ENCODE peak calls at places on chromosomes 1 and 21, in six cellular contexts. One of them, this sample, is unnamed. For H3K4me1, the result is how much of the 10 kb centered on the place peaks cover.

GRCh38 chr1:101474039-101474665 is 237.3 kb downstream of the S1PR1 start:
- DNase-seq in breast epithelium: no peak
- DNase-seq in stomach: no peak
- DNase-seq in prostate gland: no peak
- DNase-seq in A549: peak
- DNase-seq in sigmoid colon: no peak
- DNase-seq in this sample: no peak

GRCh38 chr1:99869304-99869703 is 19.1 kb downstream of the AGL start:
- DNase-seq in sigmoid colon: no peak
- DNase-seq in breast epithelium: no peak
- DNase-seq in A549: no peak
- DNase-seq in stomach: no peak
- DNase-seq in prostate gland: no peak
- DNase-seq in this sample: no peak

GRCh38 chr1:173536254-173536653 is 59.1 kb downstream of the PRDX6 start:
- DNase-seq in sigmoid colon: no peak
- DNase-seq in breast epithelium: no peak
- DNase-seq in prostate gland: no peak
- DNase-seq in A549: no peak
- DNase-seq in stomach: no peak
- DNase-seq in this sample: no peak

GRCh38 chr1:89089962-89090361 is 25.0 kb upstream of the GBP1 start:
- DNase-seq in A549: no peak
- DNase-seq in stomach: no peak
- DNase-seq in sigmoid colon: no peak
- DNase-seq in breast epithelium: no peak
- DNase-seq in prostate gland: no peak
- DNase-seq in this sample: no peak

GRCh38 chr1:236416165-236416564 is 22.1 kb downstream of the EDARADD start:
- DNase-seq in sigmoid colon: no peak
- DNase-seq in A549: no peak
- DNase-seq in prostate gland: no peak
- DNase-seq in stomach: no peak
- DNase-seq in breast epithelium: no peak
- DNase-seq in this sample: peak

GRCh38 chr1:156619582-156619955 is 354 bp downstream of the HAPLN2 start:
- DNase-seq in prostate gland: no peak
- DNase-seq in breast epithelium: no peak
- DNase-seq in sigmoid colon: no peak
- DNase-seq in A549: no peak
- DNase-seq in stomach: no peak
- DNase-seq in this sample: no peak

GRCh38 chr21:34336756-34337391 is 26.9 kb upstream of the KCNE2 start:
- DNase-seq in breast epithelium: no peak
- DNase-seq in stomach: peak
- DNase-seq in sigmoid colon: no peak
- DNase-seq in prostate gland: no peak
- DNase-seq in A549: no peak
- DNase-seq in this sample: no peak

GRCh38 chr1:41464886-41465285 is 19.6 kb downstream of the EDN2 start:
- DNase-seq in A549: no peak
- DNase-seq in sigmoid colon: no peak
- DNase-seq in breast epithelium: no peak
- DNase-seq in stomach: no peak
- DNase-seq in prostate gland: no peak
- DNase-seq in this sample: no peak

GRCh38 chr1:48572632-48573258 is 100.7 kb upstream of the SPATA6 start:
- DNase-seq in A549: peak
- DNase-seq in stomach: peak
- DNase-seq in breast epithelium: no peak
- DNase-seq in sigmoid colon: no peak
- DNase-seq in prostate gland: no peak
- DNase-seq in this sample: peak

GRCh38 chr1:164803366-164803765 is 244.4 kb downstream of the PBX1 start:
- DNase-seq in stomach: no peak
- DNase-seq in A549: no peak
- DNase-seq in sigmoid colon: no peak
- DNase-seq in prostate gland: no peak
- DNase-seq in breast epithelium: no peak
- DNase-seq in this sample: no peak

GRCh38 chr1:146036241-146036989 is 14.9 kb upstream of the HJV start:
- DNase-seq in breast epithelium: no peak
- DNase-seq in prostate gland: no peak
- DNase-seq in stomach: no peak
- DNase-seq in sigmoid colon: no peak
- DNase-seq in A549: no peak
- DNase-seq in this sample: no peak

GRCh38 chr1:15282038-15282437 is 35.0 kb downstream of the FHAD1 start:
- DNase-seq in stomach: no peak
- DNase-seq in breast epithelium: no peak
- DNase-seq in prostate gland: no peak
- DNase-seq in sigmoid colon: no peak
- DNase-seq in A549: no peak
- DNase-seq in this sample: no peak

GRCh38 chr1:156281281-156282142 is 1.1 kb downstream of the SMG5 start:
- DNase-seq in sigmoid colon: no peak
- DNase-seq in A549: no peak
- DNase-seq in stomach: no peak
- DNase-seq in breast epithelium: no peak
- DNase-seq in prostate gland: no peak
- DNase-seq in this sample: no peak

GRCh38 chr21:36747114-36747814 is 48.3 kb downstream of the SIM2 start:
- DNase-seq in A549: no peak
- DNase-seq in prostate gland: no peak
- DNase-seq in stomach: no peak
- DNase-seq in breast epithelium: no peak
- DNase-seq in sigmoid colon: no peak
- DNase-seq in this sample: no peak

GRCh38 chr21:34598931-34599400 is 15.9 kb downstream of the RCAN1 start:
- DNase-seq in A549: no peak
- DNase-seq in prostate gland: no peak
- DNase-seq in sigmoid colon: no peak
- DNase-seq in breast epithelium: no peak
- DNase-seq in stomach: no peak
- DNase-seq in this sample: no peak

GRCh38 chr1:230127105-230128054 is 60.3 kb downstream of the GALNT2 start:
- DNase-seq in prostate gland: no peak
- DNase-seq in breast epithelium: no peak
- DNase-seq in stomach: no peak
- DNase-seq in sigmoid colon: no peak
- DNase-seq in A549: no peak
- DNase-seq in this sample: no peak

GRCh38 chr21:14533555-14534400 is 12.3 kb downstream of the SAMSN1 start:
- DNase-seq in stomach: no peak
- DNase-seq in A549: peak
- DNase-seq in sigmoid colon: no peak
- DNase-seq in prostate gland: no peak
- DNase-seq in breast epithelium: no peak
- DNase-seq in this sample: no peak

GRCh38 chr1:67476006-67476482 is 45.8 kb upstream of the SERBP1 start:
- DNase-seq in sigmoid colon: no peak
- DNase-seq in A549: no peak
- DNase-seq in breast epithelium: no peak
- DNase-seq in prostate gland: no peak
- DNase-seq in stomach: no peak
- DNase-seq in this sample: no peak

GRCh38 chr21:43370091-43370658 is 56.8 kb downstream of the SIK1 start:
- DNase-seq in breast epithelium: no peak
- DNase-seq in A549: no peak
- DNase-seq in sigmoid colon: no peak
- DNase-seq in stomach: no peak
- DNase-seq in prostate gland: no peak
- DNase-seq in this sample: no peak

GRCh38 chr1:196607940-196608339 is 300 bp downstream of the KCNT2 start:
- DNase-seq in A549: no peak
- DNase-seq in breast epithelium: no peak
- DNase-seq in stomach: no peak
- DNase-seq in sigmoid colon: no peak
- DNase-seq in prostate gland: no peak
- DNase-seq in this sample: no peak

GRCh38 chr1:226702318-226702956 is 36.6 kb downstream of the ITPKB start:
- DNase-seq in breast epithelium: no peak
- DNase-seq in stomach: no peak
- DNase-seq in prostate gland: peak
- DNase-seq in sigmoid colon: peak
- DNase-seq in A549: no peak
- DNase-seq in this sample: no peak

GRCh38 chr1:16438516-16438915 is 1.3 kb upstream of the SPATA21 start:
- DNase-seq in A549: no peak
- DNase-seq in breast epithelium: no peak
- DNase-seq in sigmoid colon: no peak
- DNase-seq in prostate gland: no peak
- DNase-seq in stomach: no peak
- DNase-seq in this sample: no peak

GRCh38 chr1:16441312-16441641 is 753 bp downstream of the NECAP2 start:
- DNase-seq in stomach: no peak
- DNase-seq in A549: no peak
- DNase-seq in breast epithelium: no peak
- DNase-seq in prostate gland: no peak
- DNase-seq in sigmoid colon: no peak
- DNase-seq in this sample: no peak

GRCh38 chr1:16442273-16442672 is 1.7 kb downstream of the NECAP2 start:
- DNase-seq in stomach: no peak
- DNase-seq in sigmoid colon: no peak
- DNase-seq in breast epithelium: no peak
- DNase-seq in prostate gland: no peak
- DNase-seq in A549: no peak
- DNase-seq in this sample: no peak

GRCh38 chr1:16440150-16440479 is 409 bp upstream of the NECAP2 start:
- DNase-seq in stomach: no peak
- DNase-seq in A549: no peak
- DNase-seq in sigmoid colon: no peak
- DNase-seq in breast epithelium: no peak
- DNase-seq in prostate gland: peak
- DNase-seq in this sample: no peak

GRCh38 chr1:16440480-16441311 is at the start of gene NECAP2:
- DNase-seq in prostate gland: peak
- DNase-seq in breast epithelium: peak
- DNase-seq in A549: peak
- DNase-seq in stomach: peak
- DNase-seq in sigmoid colon: peak
- DNase-seq in this sample: peak
- TF ChIP-seq POLR2A in prostate gland: peak
- TF ChIP-seq POLR2A in breast epithelium: no peak
- TF ChIP-seq POLR2A in A549: peak
- TF ChIP-seq POLR2A in stomach: no peak
- TF ChIP-seq POLR2A in sigmoid colon: peak
- TF ChIP-seq POLR2A in this sample: peak

GRCh38 chr1:207861442-207862177 is 49.3 kb downstream of the CD34 start:
- DNase-seq in sigmoid colon: no peak
- DNase-seq in breast epithelium: no peak
- DNase-seq in A549: no peak
- DNase-seq in prostate gland: no peak
- DNase-seq in stomach: no peak
- DNase-seq in this sample: no peak
- H3K4me1 ChIP-seq in sigmoid colon: half or more
- H3K4me1 ChIP-seq in breast epithelium: under half
- H3K4me1 ChIP-seq in A549: under half
- H3K4me1 ChIP-seq in prostate gland: under half
- H3K4me1 ChIP-seq in stomach: half or more
- H3K4me1 ChIP-seq in this sample: under half

DNA sequence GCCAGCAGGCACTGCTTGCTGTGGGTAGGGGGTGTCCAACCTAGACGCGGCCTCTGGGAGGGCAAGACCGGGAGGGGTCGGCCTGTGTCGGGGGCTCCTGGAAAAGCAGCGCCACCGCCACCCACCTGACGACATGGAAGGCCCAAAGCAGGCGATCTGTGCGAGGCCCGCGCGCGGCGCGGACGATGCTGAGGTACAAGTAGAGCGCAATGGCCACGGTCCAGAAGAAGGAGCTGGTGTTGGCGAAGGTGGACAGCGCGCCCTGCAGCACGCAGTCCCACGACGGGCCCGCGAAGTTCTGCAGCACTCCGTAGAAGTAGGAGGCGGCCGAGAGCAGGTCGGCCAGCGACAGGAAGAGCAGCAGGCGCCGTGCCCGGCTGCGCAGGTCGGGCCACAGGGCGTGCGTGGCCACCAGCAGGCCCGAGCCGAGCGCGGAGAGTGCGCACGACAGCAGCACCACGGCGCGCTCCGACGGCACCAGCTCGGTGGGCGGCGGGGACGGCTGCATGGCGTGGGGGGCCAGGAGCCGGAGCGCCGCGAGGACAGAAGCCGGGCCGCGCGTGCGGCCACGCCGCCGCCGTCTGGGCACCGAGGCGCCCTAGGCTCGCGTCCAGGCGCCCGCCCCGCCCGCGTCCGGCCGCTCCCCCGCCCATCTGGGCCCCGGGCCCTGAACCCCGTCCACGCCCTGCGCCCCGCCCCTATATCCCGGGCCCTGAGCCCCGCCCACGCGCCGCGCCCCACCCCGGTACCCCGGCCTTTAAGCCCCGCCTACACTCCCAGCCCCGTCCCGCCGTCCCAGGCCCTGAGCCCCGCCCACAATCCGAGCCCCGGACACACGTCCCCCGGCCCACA is at the start of gene GPR157:
- DNase-seq in sigmoid colon: peak
- DNase-seq in breast epithelium: peak
- DNase-seq in A549: peak
- DNase-seq in stomach: peak
- DNase-seq in prostate gland: peak
- DNase-seq in this sample: peak
- H3K27ac ChIP-seq in sigmoid colon: peak
- H3K27ac ChIP-seq in breast epithelium: peak
- H3K27ac ChIP-seq in A549: peak
- H3K27ac ChIP-seq in stomach: peak
- H3K27ac ChIP-seq in prostate gland: peak
- H3K27ac ChIP-seq in this sample: peak

GRCh38 chr1:1148569-1148968 is 25.1 kb upstream of the TTLL10 start:
- DNase-seq in A549: no peak
- DNase-seq in sigmoid colon: no peak
- DNase-seq in breast epithelium: no peak
- DNase-seq in stomach: no peak
- DNase-seq in prostate gland: no peak
- DNase-seq in this sample: no peak

GRCh38 chr1:1149416-1149815 is 24.3 kb upstream of the TTLL10 start:
- DNase-seq in breast epithelium: no peak
- DNase-seq in sigmoid colon: no peak
- DNase-seq in prostate gland: no peak
- DNase-seq in A549: no peak
- DNase-seq in stomach: no peak
- DNase-seq in this sample: no peak

GRCh38 chr1:1148061-1148460 is 25.6 kb upstream of the TTLL10 start:
- DNase-seq in stomach: no peak
- DNase-seq in prostate gland: no peak
- DNase-seq in breast epithelium: no peak
- DNase-seq in A549: no peak
- DNase-seq in sigmoid colon: no peak
- DNase-seq in this sample: no peak

GRCh38 chr1:1151306-1151705 is 22.4 kb upstream of the TTLL10 start:
- DNase-seq in sigmoid colon: no peak
- DNase-seq in prostate gland: no peak
- DNase-seq in breast epithelium: no peak
- DNase-seq in stomach: no peak
- DNase-seq in A549: no peak
- DNase-seq in this sample: no peak

DNA sequence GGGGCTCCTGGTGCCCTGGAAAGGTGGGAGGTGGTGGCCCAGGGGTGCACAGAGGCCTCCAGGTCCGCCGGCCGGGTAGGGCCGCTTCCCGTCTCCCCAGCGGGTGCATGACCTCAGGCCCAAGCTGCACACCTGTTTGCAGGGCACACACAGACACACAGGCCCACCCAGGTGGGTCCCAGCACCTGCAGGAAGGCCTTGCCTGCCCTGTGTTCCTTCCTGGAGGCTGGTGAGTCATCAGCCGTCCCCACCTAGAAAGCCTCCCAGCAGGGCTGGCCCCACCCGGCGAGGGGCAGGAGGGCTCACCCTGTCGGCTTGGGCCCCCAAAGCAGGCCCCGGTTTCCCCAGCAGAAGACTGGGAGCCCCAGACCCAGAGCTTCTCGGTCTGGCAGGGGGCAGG is 23.6 kb upstream of the TTLL10 start:
- DNase-seq in breast epithelium: no peak
- DNase-seq in A549: no peak
- DNase-seq in prostate gland: no peak
- DNase-seq in sigmoid colon: no peak
- DNase-seq in stomach: peak
- DNase-seq in this sample: no peak
- TF ChIP-seq POLR2A in breast epithelium: no peak
- TF ChIP-seq POLR2A in A549: no peak
- TF ChIP-seq POLR2A in prostate gland: no peak
- TF ChIP-seq POLR2A in sigmoid colon: no peak
- TF ChIP-seq POLR2A in stomach: no peak
- TF ChIP-seq POLR2A in this sample: no peak